ENCODE peak calls at places on chromosomes 6 and 20, in seven cellular contexts. A, X, B, C, F, D and K are unnamed samples.

GRCh38 chr20:47009784-47010183 is 115.1 kb downstream of the EYA2 start:
- DNase-seq in B (no peak), D (no peak), F (no peak), A (no peak), X (no peak), C (no peak), K (no peak)

GRCh38 chr20:46286977-46287376 is 21.3 kb downstream of the CDH22 start:
- DNase-seq in D (no peak), B (no peak), A (no peak), X (no peak), C (no peak), F (no peak), K (no peak)

GRCh38 chr20:36366623-36367369 is 60.7 kb downstream of the DLGAP4 start:
- DNase-seq in X (no peak), D (no peak), F (no peak), C (no peak), A (no peak), B (no peak), K (no peak)

GRCh38 chr6:168274046-168274952 is 45.3 kb downstream of the DACT2 start:
- DNase-seq in C (no peak), A (no peak), B (no peak), F (no peak), D (no peak), X (no peak), K (no peak)

GRCh38 chr20:2693286-2693995 is 861 bp downstream of the EBF4 start:
- DNase-seq in A (peak; percentile 86), X (peak; percentile 54), C (peak; percentile 36), D (no peak), B (peak; percentile 69), F (peak; percentile 69), K (no peak)

GRCh38 chr6:123803862-123804681 is at the start of gene NKAIN2:
- DNase-seq in C (peak; percentile 72), X (peak; percentile 48), B (peak; percentile 18), A (peak; percentile 31), F (peak; percentile 53), D (peak; percentile 87), K (peak; percentile 21)

GRCh38 chr6:161152904-161153662 is 120.8 kb downstream of the AGPAT4 start:
- DNase-seq in C (peak; percentile 38), X (no peak), D (no peak), B (peak; percentile 28), A (peak; percentile 64), F (peak; percentile 51), K (no peak)

GRCh38 chr6:6680524-6680923 is 92.0 kb downstream of the LY86 start:
- DNase-seq in A (no peak), F (no peak), C (no peak), B (peak; percentile 53), D (no peak), X (no peak), K (no peak)

GRCh38 chr6:106181664-106182418 is 95.7 kb downstream of the PRDM1 start:
- DNase-seq in X (no peak), B (peak; percentile 68), C (no peak), A (no peak), F (no peak), D (no peak), K (no peak)

GRCh38 chr6:157428418-157429202 is 47.6 kb downstream of the ZDHHC14 start:
- DNase-seq in B (no peak), C (peak; percentile 72), F (peak; percentile 79), A (no peak), X (no peak), D (no peak), K (no peak)

GRCh38 chr6:154736613-154737259 is 3.5 kb downstream of the SCAF8 start:
- DNase-seq in B (no peak), X (no peak), C (no peak), D (no peak), A (no peak), F (no peak), K (no peak)

GRCh38 chr6:10175330-10175729 is 239.5 kb downstream of the TFAP2A start:
- DNase-seq in C (no peak), A (no peak), D (no peak), X (no peak), B (peak; percentile 58), F (no peak), K (no peak)

GRCh38 chr20:49676581-49677291 is 36.9 kb downstream of the B4GALT5 start:
- DNase-seq in F (no peak), A (peak; percentile 44), B (peak; percentile 66), X (no peak), C (no peak), D (peak; percentile 3), K (peak; percentile 70)

GRCh38 chr6:56025785-56026184 is 150.4 kb upstream of the BMP5 start:
- DNase-seq in D (no peak), A (no peak), X (no peak), B (no peak), C (no peak), F (no peak), K (no peak)

GRCh38 chr6:107179004-107179403 is 63.7 kb upstream of the BEND3 start:
- DNase-seq in C (peak; percentile 27), A (no peak), X (no peak), D (no peak), B (peak; percentile 28), F (no peak), K (no peak)

GRCh38 chr6:2884817-2885216 is 18.3 kb downstream of the SERPINB9 start:
- DNase-seq in D (no peak), F (no peak), X (no peak), C (no peak), A (no peak), B (no peak), K (no peak)